ENCODE peak calls at places on chromosome 21, in four cellular contexts. One of them, this sample, is unnamed.

GRCh38 chr21:15761508-15762100 is 31.8 kb downstream of the USP25 start:
- DNase-seq in ovary: no peak
- DNase-seq in transverse colon: peak
- DNase-seq in tibial nerve: no peak
- DNase-seq in this sample: no peak

GRCh38 chr21:46097826-46098286 is at the start of gene COL6A2:
- DNase-seq in ovary: peak
- DNase-seq in transverse colon: peak
- DNase-seq in tibial nerve: peak
- DNase-seq in this sample: peak

GRCh38 chr21:40901690-40902089 is 54.7 kb upstream of the DSCAM start:
- DNase-seq in ovary: no peak
- DNase-seq in transverse colon: no peak
- DNase-seq in tibial nerve: no peak
- DNase-seq in this sample: no peak

GRCh38 chr21:33412832-33413519 is 9.8 kb downstream of the IFNGR2 start:
- DNase-seq in ovary: no peak
- DNase-seq in transverse colon: peak
- DNase-seq in tibial nerve: no peak
- DNase-seq in this sample: no peak

GRCh38 chr21:38506606-38507331 is 8.5 kb upstream of the ERG start:
- DNase-seq in ovary: no peak
- DNase-seq in transverse colon: peak
- DNase-seq in tibial nerve: no peak
- DNase-seq in this sample: no peak

GRCh38 chr21:14353712-14354111 is 29.2 kb downstream of the HSPA13 start:
- DNase-seq in ovary: no peak
- DNase-seq in transverse colon: no peak
- DNase-seq in tibial nerve: no peak
- DNase-seq in this sample: no peak

GRCh38 chr21:45409466-45410150 is 4.6 kb downstream of the COL18A1 start:
- DNase-seq in ovary: peak
- DNase-seq in transverse colon: no peak
- DNase-seq in tibial nerve: no peak
- DNase-seq in this sample: peak

GRCh38 chr21:32320726-32321125 is 22.1 kb downstream of the MRAP start:
- DNase-seq in ovary: no peak
- DNase-seq in transverse colon: no peak
- DNase-seq in tibial nerve: no peak
- DNase-seq in this sample: no peak

GRCh38 chr21:45111703-45112102 is 37.3 kb downstream of the ADARB1 start:
- DNase-seq in ovary: no peak
- DNase-seq in transverse colon: no peak
- DNase-seq in tibial nerve: no peak
- DNase-seq in this sample: no peak

GRCh38 chr21:16159971-16160350 is 430.2 kb downstream of the USP25 start:
- DNase-seq in ovary: no peak
- DNase-seq in transverse colon: no peak
- DNase-seq in tibial nerve: no peak
- DNase-seq in this sample: no peak

GRCh38 chr21:46142581-46143473 is 12.6 kb downstream of the FTCD start:
- DNase-seq in ovary: no peak
- DNase-seq in transverse colon: no peak
- DNase-seq in tibial nerve: no peak
- DNase-seq in this sample: peak

GRCh38 chr21:33383056-33383888 is 19.9 kb upstream of the IFNGR2 start:
- DNase-seq in ovary: peak
- DNase-seq in transverse colon: peak
- DNase-seq in tibial nerve: peak
- DNase-seq in this sample: peak

GRCh38 chr21:33734326-33734725 is 92.0 kb downstream of the ITSN1 start:
- DNase-seq in ovary: no peak
- DNase-seq in transverse colon: no peak
- DNase-seq in tibial nerve: no peak
- DNase-seq in this sample: no peak

GRCh38 chr21:38359090-38359489 is 102.3 kb downstream of the KCNJ15 start:
- DNase-seq in ovary: no peak
- DNase-seq in transverse colon: no peak
- DNase-seq in tibial nerve: no peak
- DNase-seq in this sample: no peak

GRCh38 chr21:19340303-19340702 is 936.7 kb upstream of the TMPRSS15 start:
- DNase-seq in ovary: no peak
- DNase-seq in transverse colon: no peak
- DNase-seq in tibial nerve: no peak
- DNase-seq in this sample: no peak

GRCh38 chr21:45322960-45323461 is 35.3 kb upstream of the POFUT2 start:
- DNase-seq in ovary: peak
- DNase-seq in transverse colon: no peak
- DNase-seq in tibial nerve: no peak
- DNase-seq in this sample: peak

GRCh38 chr21:44623575-44623974 is 3.3 kb upstream of the KRTAP10-9 start:
- DNase-seq in ovary: no peak
- DNase-seq in transverse colon: no peak
- DNase-seq in tibial nerve: no peak
- DNase-seq in this sample: no peak

GRCh38 chr21:36508948-36509347 is 29.0 kb upstream of the CLDN14 start:
- DNase-seq in ovary: no peak
- DNase-seq in transverse colon: no peak
- DNase-seq in tibial nerve: no peak
- DNase-seq in this sample: no peak

GRCh38 chr21:31967334-31967733 is 94.5 kb downstream of the HUNK start:
- DNase-seq in ovary: no peak
- DNase-seq in transverse colon: no peak
- DNase-seq in tibial nerve: no peak
- DNase-seq in this sample: no peak

GRCh38 chr21:38228115-38228514 is 28.7 kb upstream of the KCNJ15 start:
- DNase-seq in ovary: no peak
- DNase-seq in transverse colon: no peak
- DNase-seq in tibial nerve: no peak
- DNase-seq in this sample: no peak

GRCh38 chr21:33622253-33622652 is 19.3 kb downstream of the CRYZL1 start:
- DNase-seq in ovary: no peak
- DNase-seq in transverse colon: no peak
- DNase-seq in tibial nerve: no peak
- DNase-seq in this sample: no peak

GRCh38 chr21:34986561-34987533 is 62.3 kb downstream of the RUNX1 start:
- DNase-seq in ovary: no peak
- DNase-seq in transverse colon: no peak
- DNase-seq in tibial nerve: no peak
- DNase-seq in this sample: no peak

GRCh38 chr21:16046625-16047340 is 317.0 kb downstream of the USP25 start:
- DNase-seq in ovary: no peak
- DNase-seq in transverse colon: no peak
- DNase-seq in tibial nerve: no peak
- DNase-seq in this sample: no peak

DNA sequence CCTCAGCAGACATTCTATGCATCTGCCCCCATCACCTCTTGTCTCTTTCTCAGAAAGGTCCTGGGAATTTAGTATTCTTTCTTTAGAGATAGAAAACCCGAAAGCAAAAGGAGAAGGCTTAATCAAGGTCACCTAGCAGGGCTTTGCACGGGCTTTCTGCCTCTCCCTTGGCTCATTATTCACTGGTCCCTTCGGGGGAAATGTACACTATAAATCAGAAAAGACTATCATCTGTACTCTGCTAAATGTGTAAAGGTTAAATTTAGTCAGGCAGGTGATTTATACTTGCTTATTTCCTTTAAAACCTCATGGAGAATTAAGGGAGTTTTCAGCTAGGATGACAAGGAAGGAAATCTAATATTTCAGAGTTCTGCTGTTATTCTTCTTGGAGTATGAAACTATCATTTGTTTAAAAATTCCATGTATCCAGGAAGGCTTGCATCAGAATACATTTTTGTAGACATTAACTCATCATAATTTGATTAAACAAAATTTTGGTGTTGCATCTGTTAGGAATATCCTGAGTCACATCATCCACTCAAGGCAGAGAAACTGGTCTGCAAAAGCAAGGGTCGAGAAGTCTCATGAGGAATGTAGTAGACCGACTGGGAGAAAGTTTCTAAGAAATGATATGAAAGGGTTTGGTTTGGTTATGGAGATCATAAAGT is 124.6 kb downstream of the GABPA start:
- DNase-seq in ovary: no peak
- DNase-seq in transverse colon: no peak
- DNase-seq in tibial nerve: no peak
- DNase-seq in this sample: no peak
- TF ChIP-seq POLR2A in ovary: no peak
- TF ChIP-seq POLR2A in transverse colon: no peak
- TF ChIP-seq POLR2A in tibial nerve: no peak
- TF ChIP-seq POLR2A in this sample: no peak

DNA sequence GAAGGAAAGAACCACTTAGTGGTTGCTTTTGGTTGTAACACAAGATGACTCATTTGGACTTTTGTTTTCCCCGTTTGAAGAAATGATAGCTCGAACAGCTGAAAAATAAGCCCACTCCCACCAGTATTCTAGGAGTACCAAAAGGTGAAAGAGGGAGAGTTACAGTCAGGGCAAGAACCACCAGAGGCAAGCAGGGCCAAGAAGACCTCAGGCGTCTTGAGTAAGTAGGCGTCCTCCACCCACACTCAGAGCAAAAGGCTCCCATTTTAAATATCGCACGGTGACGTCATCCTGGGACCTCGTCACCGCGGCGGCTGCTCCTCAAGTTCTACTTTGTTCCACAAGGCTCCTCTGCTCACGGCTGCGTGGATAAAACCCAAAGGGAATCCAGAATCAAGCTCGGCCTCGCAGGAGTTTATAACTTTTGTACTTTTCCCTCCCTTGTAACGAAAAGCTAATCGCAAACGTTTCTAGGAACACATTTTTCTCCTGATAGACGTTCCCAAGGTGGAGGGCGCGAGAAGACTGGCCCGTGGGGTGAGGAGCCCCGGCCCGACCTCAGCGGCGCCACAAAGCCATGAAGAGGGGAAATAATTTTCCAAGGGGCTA is 1.2 kb downstream of the BTG3 start:
- DNase-seq in ovary: peak
- DNase-seq in transverse colon: peak
- DNase-seq in tibial nerve: peak
- DNase-seq in this sample: peak
- TF ChIP-seq POLR2A in ovary: no peak
- TF ChIP-seq POLR2A in transverse colon: peak
- TF ChIP-seq POLR2A in tibial nerve: peak
- TF ChIP-seq POLR2A in this sample: no peak

DNA sequence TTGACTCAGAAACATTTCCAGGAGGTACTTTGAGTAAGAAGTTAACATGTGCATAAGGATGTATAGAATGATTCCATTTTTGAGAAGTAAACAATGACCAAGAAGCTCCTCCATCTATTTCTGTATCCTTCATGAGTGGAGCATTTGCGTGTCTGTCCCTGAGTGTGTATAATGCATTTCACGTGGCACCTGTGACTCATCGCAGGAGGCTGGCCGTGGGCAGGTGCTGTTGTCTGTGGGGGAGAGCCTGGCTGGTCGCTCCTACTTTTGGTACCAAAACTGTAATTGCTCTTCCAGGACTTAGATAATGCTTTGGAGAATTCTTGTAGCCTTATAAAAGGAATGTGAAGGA is 16.5 kb downstream of the SLC37A1 start:
- DNase-seq in ovary: no peak
- DNase-seq in transverse colon: no peak
- DNase-seq in tibial nerve: no peak
- DNase-seq in this sample: no peak
- TF ChIP-seq POLR2A in ovary: no peak
- TF ChIP-seq POLR2A in transverse colon: no peak
- TF ChIP-seq POLR2A in tibial nerve: no peak
- TF ChIP-seq POLR2A in this sample: no peak

GRCh38 chr21:25607812-25608737 is 794 bp upstream of the MRPL39 start:
- DNase-seq in ovary: peak
- DNase-seq in transverse colon: peak
- DNase-seq in tibial nerve: peak
- DNase-seq in this sample: peak

GRCh38 chr21:25607151-25607811 is at the start of gene MRPL39:
- DNase-seq in ovary: peak
- DNase-seq in transverse colon: peak
- DNase-seq in tibial nerve: peak
- DNase-seq in this sample: peak
- TF ChIP-seq POLR2A in ovary: no peak
- TF ChIP-seq POLR2A in transverse colon: peak
- TF ChIP-seq POLR2A in tibial nerve: no peak
- TF ChIP-seq POLR2A in this sample: no peak

GRCh38 chr21:25500598-25500997 is 106.7 kb downstream of the MRPL39 start:
- DNase-seq in ovary: no peak
- DNase-seq in transverse colon: no peak
- DNase-seq in tibial nerve: no peak
- DNase-seq in this sample: no peak
- TF ChIP-seq POLR2A in ovary: no peak
- TF ChIP-seq POLR2A in transverse colon: no peak
- TF ChIP-seq POLR2A in tibial nerve: no peak
- TF ChIP-seq POLR2A in this sample: no peak

GRCh38 chr21:39525601-39526000 is 73.8 kb downstream of the SH3BGR start:
- DNase-seq in ovary: no peak
- DNase-seq in transverse colon: no peak
- DNase-seq in tibial nerve: no peak
- DNase-seq in this sample: no peak

GRCh38 chr21:39527067-39527595 is 75.4 kb downstream of the SH3BGR start:
- DNase-seq in ovary: no peak
- DNase-seq in transverse colon: no peak
- DNase-seq in tibial nerve: no peak
- DNase-seq in this sample: no peak

GRCh38 chr21:39529026-39529425 is 77.3 kb downstream of the SH3BGR start:
- DNase-seq in ovary: no peak
- DNase-seq in transverse colon: no peak
- DNase-seq in tibial nerve: no peak
- DNase-seq in this sample: no peak

GRCh38 chr21:39525129-39525528 is 73.4 kb downstream of the SH3BGR start:
- DNase-seq in ovary: no peak
- DNase-seq in transverse colon: no peak
- DNase-seq in tibial nerve: no peak
- DNase-seq in this sample: no peak

DNA sequence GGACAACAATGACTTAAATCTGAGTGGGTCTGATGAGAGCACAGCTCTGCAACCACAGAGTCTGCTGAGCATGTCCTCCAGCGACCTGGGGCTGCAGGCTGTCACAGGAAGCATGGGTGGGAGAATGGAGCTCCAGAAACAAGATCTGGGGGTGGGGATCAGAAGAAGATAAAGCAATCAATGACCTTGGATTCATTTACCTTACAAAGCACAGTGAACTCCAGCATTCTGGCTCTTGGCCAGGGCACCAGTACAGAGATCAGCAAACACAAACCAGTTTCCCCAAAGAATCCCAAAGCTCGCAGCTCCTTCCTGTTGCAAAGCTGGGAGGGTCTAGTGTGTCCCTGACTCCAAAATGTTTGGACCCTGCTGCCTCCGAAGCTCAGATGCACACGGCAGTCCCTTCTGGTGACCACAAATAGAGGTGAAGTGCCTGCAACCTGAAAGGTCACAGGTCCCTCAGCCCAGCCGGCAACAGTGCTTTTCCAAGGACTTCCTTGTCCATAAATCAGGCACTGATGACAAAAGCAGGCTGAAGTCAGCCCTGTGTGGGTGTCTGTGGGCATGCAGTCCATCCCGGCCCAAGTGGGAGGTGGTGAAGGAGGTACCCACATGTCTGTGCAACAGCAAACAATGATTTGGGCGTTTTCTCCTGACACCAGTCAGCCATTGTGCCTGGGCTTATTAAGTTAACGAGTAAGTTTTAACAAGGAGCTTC is 76.1 kb downstream of the SH3BGR start:
- DNase-seq in ovary: no peak
- DNase-seq in transverse colon: peak
- DNase-seq in tibial nerve: no peak
- DNase-seq in this sample: no peak
- TF ChIP-seq POLR2A in ovary: no peak
- TF ChIP-seq POLR2A in transverse colon: no peak
- TF ChIP-seq POLR2A in tibial nerve: no peak
- TF ChIP-seq POLR2A in this sample: no peak

This sample was measured in spleen.